ENCODE peak calls at places on chromosomes 7 and 10, in five cellular contexts. Q is LoVo, O is heart left ventricle, Z is dermis microvascular lymphatic vessel endothelial cell, Y is aorta. G is an unnamed sample.

GRCh38 chr7:123502216-123502615 is 32.2 kb downstream of the IQUB start:
- DNase-seq in Y (no peak), O (no peak), Q (no peak), Z (no peak), G (no peak)

GRCh38 chr10:49187044-49187484 is 1.1 kb downstream of the TMEM273 start:
- DNase-seq in Q (no peak), Y (peak), O (peak), Z (no peak), G (no peak)

GRCh38 chr10:112593023-112593422 is 146.0 kb downstream of the VTI1A start:
- DNase-seq in Z (no peak), Y (no peak), Q (no peak), O (no peak), G (no peak)

GRCh38 chr7:93914581-93915066 is 6.9 kb upstream of the GNG11 start:
- DNase-seq in Y (no peak), Z (no peak), Q (peak), O (no peak), G (no peak)

GRCh38 chr7:5215313-5215712 is 25.3 kb downstream of the WIPI2 start:
- DNase-seq in Q (no peak), Z (no peak), Y (peak), O (no peak), G (no peak)

GRCh38 chr7:16604054-16604453 is 41.5 kb downstream of the ANKMY2 start:
- DNase-seq in O (no peak), Y (no peak), Z (no peak), Q (no peak), G (no peak)

GRCh38 chr10:34978080-34978479 is 112.1 kb downstream of the CUL2 start:
- DNase-seq in Z (no peak), Q (no peak), Y (peak), O (no peak), G (no peak)

GRCh38 chr10:17257466-17258321 is 29.7 kb downstream of the VIM start:
- DNase-seq in Q (peak), Y (no peak), Z (peak), O (no peak), G (peak)

GRCh38 chr7:39184387-39184786 is 206.7 kb downstream of the POU6F2 start:
- DNase-seq in Q (no peak), O (no peak), Y (no peak), Z (no peak), G (no peak)

GRCh38 chr7:100509213-100509612 is 25.5 kb downstream of the NYAP1 start:
- DNase-seq in O (no peak), Y (no peak), Z (peak), Q (no peak), G (no peak)

GRCh38 chr7:30920584-30921539 is 9.2 kb downstream of the AQP1 start:
- DNase-seq in Y (peak), O (peak), Q (no peak), Z (no peak), G (no peak)

GRCh38 chr7:83519240-83519639 is 129.7 kb downstream of the SEMA3E start:
- DNase-seq in Y (no peak), Z (no peak), Q (no peak), O (no peak), G (no peak)

GRCh38 chr7:48094861-48095293 is 5.8 kb downstream of the UPP1 start:
- DNase-seq in Y (no peak), Q (no peak), O (no peak), Z (no peak), G (no peak)

GRCh38 chr10:88994034-88994433 is 3.4 kb downstream of the FAS start:
- DNase-seq in Z (no peak), O (no peak), Y (no peak), Q (no peak), G (no peak)

GRCh38 chr10:127196227-127196954 is at the start of gene INSYN2A:
- DNase-seq in Y (peak), Z (no peak), O (peak), Q (no peak), G (no peak)

GRCh38 chr10:122287584-122287983 is 16.5 kb downstream of the BTBD16 start:
- DNase-seq in Y (no peak), O (no peak), Z (no peak), Q (no peak), G (no peak)

GRCh38 chr10:99930731-99931550 is 78.8 kb downstream of the DNMBP start:
- DNase-seq in Y (no peak), Z (no peak), Q (peak), O (no peak), G (peak)

G was measured in LNCaP clone FGC.